ENCODE peak calls at places on chromosomes 16 and 17, in six cellular contexts. K is mammary epithelial cell, E is SK-N-SH, Y is MM.1S, B is PC-9, G is HCT116. T is an unnamed sample.

GRCh38 chr17:38605230-38605851 is 411 bp downstream of the SRCIN1 start:
- DNase-seq in K (no peak), E (peak; percentile 90), Y (no peak), B (no peak), G (no peak), T (no peak)

GRCh38 chr17:47316316-47316715 is 7.4 kb upstream of the EFCAB13 start:
- DNase-seq in K (peak; percentile 74), E (no peak), Y (no peak), B (no peak), G (no peak), T (peak; percentile 34)

GRCh38 chr17:60231234-60231633 is 81.5 kb downstream of the CA4 start:
- DNase-seq in K (peak; percentile 9), E (peak; percentile 53), Y (peak; percentile 25), B (no peak), G (peak; percentile 10), T (peak; percentile 61)

GRCh38 chr17:16443390-16444257 is 28.3 kb downstream of the TRPV2 start:
- DNase-seq in K (no peak), E (no peak), Y (no peak), B (no peak), G (no peak), T (no peak)

GRCh38 chr17:36094232-36094631 is 4.3 kb upstream of the CCL3 start:
- DNase-seq in K (no peak), E (no peak), Y (no peak), B (no peak), G (no peak), T (no peak)

GRCh38 chr17:78133179-78133951 is 2.8 kb downstream of the TMC8 start:
- DNase-seq in K (no peak), E (no peak), Y (no peak), B (no peak), G (no peak), T (no peak)

GRCh38 chr16:56824335-56824734 is 40.7 kb upstream of the SLC12A3 start:
- DNase-seq in K (no peak), E (no peak), Y (peak; percentile 18), B (no peak), G (no peak), T (no peak)

GRCh38 chr17:5516060-5516792 is 29.9 kb downstream of the MIS12 start:
- DNase-seq in K (peak; percentile 90), E (no peak), Y (no peak), B (peak; percentile 64), G (peak; percentile 66), T (peak; percentile 87)

GRCh38 chr16:85553436-85554113 is 59.5 kb upstream of the GSE1 start:
- DNase-seq in K (peak; percentile 41), E (no peak), Y (peak; percentile 48), B (peak; percentile 68), G (peak; percentile 59), T (peak; percentile 50)

DNA sequence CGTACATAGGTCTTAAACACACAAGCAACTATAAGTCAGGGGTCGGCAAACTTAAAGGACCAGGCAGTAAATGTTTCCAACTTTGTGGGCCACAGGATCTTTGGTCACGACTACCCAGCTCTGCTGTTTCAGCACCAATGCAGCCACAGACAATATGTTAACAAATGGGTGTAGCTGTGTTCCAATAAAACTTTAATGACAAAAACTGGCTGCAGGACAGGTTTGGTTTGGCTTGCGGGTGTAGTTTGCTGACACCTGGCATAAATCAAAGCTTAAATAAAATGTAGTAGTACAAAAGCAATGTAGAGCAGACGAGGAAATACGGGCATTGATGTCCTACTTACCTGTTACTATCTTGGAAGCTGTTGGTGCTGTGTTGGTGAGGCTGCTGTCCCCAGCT is 84.7 kb downstream of the SLC5A11 start:
- DNase-seq in K (no peak), E (no peak), Y (no peak), B (no peak), G (no peak), T (no peak)
- TF ChIP-seq CTCF in K (no peak), E (no peak), Y (no peak), B (no peak), G (no peak), T (no peak)

DNA sequence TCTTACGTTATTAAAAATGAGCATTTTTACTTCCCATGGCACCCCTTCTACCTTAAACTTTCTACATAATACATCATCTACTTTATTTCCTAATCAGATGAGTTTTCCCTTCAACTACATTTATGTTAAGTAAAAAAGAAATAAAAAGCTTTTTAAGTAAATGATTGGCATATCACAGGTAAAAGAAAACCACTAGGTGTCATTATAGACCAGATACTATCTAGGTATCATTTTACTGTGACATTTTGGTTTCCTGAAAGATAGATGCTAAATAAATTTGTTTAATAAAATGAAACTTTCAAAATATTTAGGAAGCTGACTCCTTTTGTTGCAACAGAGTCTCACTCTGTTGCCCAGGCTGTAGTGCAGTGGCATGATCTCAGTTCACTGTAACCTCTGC is 3.8 kb upstream of the CMTM1 start:
- DNase-seq in K (no peak), E (no peak), Y (no peak), B (no peak), G (no peak), T (no peak)
- H3K4me2 ChIP-seq in K (no peak overlapping the region), E (no peak overlapping the region), Y (no peak overlapping the region), B (no peak overlapping the region), G (no peak overlapping the region), T (no peak overlapping the region)

GRCh38 chr16:1071561-1072225 is 854 bp upstream of the SSTR5 start:
- DNase-seq in K (no peak), E (no peak), Y (no peak), B (no peak), G (no peak), T (no peak)

GRCh38 chr16:1072526-1073261 is at the start of gene SSTR5:
- DNase-seq in K (no peak), E (no peak), Y (no peak), B (no peak), G (no peak), T (no peak)

GRCh38 chr16:1070084-1070987 is 2.2 kb upstream of the SSTR5 start:
- DNase-seq in K (no peak), E (no peak), Y (no peak), B (no peak), G (no peak), T (no peak)

GRCh38 chr16:1069154-1069553 is 3.4 kb upstream of the SSTR5 start:
- DNase-seq in K (no peak), E (no peak), Y (no peak), B (no peak), G (no peak), T (no peak)

GRCh38 chr16:1071009-1071408 is 1.5 kb upstream of the SSTR5 start:
- DNase-seq in K (no peak), E (no peak), Y (no peak), B (no peak), G (no peak), T (no peak)
- H3K27me3 ChIP-seq in K (peaks cover 17% of the 10 kb centered on the region), E (peaks cover 90% of the 10 kb centered on the region), Y (peaks cover 58% of the 10 kb centered on the region), B (peaks cover 31% of the 10 kb centered on the region), G (no peaks in the 10 kb centered on the region), T (no peaks in the 10 kb centered on the region)

GRCh38 chr16:55323637-55324490 is at the start of gene IRX6:
- DNase-seq in K (peak; percentile 37), E (peak; percentile 89), Y (no peak), B (no peak), G (no peak), T (no peak)
- TF ChIP-seq CTCF in K (peak; percentile 37), E (peak; percentile 52), Y (no peak), B (no peak), G (no peak), T (peak; percentile 19)

DNA sequence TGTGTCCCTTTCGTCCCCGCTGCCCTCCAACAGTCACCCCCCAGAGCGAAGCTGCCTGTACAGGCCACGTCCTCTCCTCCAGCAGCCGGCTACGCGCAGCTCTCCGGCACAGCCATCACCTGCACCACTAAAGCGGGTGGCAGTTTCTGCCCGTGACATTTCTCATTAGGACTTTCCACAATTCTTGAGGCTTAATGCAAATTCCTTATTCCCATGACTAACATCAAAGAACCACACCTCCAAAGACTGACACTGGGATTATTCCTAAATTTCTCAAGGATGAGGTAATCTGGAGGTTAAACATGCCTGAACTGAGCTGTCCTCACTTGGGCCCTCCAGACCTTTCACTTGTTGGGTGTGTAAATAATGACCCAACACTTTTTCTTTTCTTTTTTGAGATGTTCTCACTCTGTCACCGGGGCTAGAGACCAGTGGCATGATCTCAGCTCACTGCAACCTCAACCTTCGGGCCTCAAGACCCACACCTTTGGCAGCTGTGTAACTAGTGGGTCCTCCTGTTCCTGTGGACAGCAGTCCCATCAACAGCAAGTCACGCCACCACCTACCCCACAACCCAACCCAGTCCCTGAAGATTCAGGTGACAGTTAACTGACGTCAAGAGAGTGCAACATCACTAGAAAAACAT is 11.7 kb downstream of the ANKRD11 start:
- DNase-seq in K (peak; percentile 96), E (no peak), Y (no peak), B (no peak), G (no peak), T (peak; percentile 60)
- H3K4me2 ChIP-seq in K (peak overlapping the region; percentile 79), E (peak overlapping the region; percentile 62), Y (no peak overlapping the region), B (peak overlapping the region; percentile 54), G (no peak overlapping the region), T (peak overlapping the region; percentile 50)

GRCh38 chr16:82625066-82625968 is 1.5 kb upstream of the CDH13 start:
- DNase-seq in K (no peak), E (no peak), Y (no peak), B (no peak), G (no peak), T (no peak)
- H3K27me3 ChIP-seq in K (no peaks in the 10 kb centered on the region), E (peaks cover 17% of the 10 kb centered on the region), Y (no peaks in the 10 kb centered on the region), B (peaks cover 42% of the 10 kb centered on the region), G (peaks cover 37% of the 10 kb centered on the region), T (peaks cover 4% of the 10 kb centered on the region)

DNA sequence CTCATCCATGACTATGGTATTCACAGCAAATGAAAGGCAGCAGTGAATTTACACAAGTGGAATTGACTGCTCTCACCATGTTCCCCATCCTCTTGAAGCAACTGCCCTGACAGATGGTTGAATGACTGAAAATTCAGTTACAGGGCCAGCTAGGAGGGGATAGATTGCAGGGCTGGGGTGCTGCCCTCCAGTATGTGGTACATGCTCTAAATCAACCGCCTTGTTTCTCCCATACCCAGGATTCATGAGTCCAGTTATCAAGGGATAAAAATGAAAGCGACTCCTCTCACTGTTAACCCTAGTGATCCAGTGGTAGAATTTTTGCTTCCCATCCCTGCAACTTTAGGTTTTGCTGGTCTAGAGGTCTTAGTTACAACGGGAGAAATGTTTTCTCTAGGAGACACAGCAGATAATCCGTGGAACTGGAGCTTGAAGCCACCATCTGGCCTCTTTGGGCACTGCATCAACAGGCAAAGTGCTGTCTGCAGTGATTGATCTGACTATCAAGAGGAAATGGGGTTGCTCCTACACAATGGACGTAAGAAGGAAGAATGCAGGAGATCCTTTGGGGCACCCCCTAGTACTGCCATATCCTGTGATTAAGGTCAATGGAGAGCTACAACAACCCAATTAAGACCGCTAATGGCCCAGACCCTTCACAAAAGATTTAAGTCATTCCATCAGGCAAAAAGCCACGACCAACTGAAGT is 32.0 kb downstream of the SCPEP1 start:
- DNase-seq in K (peak; percentile 30), E (peak; percentile 76), Y (peak; percentile 53), B (peak; percentile 28), G (peak; percentile 61), T (peak; percentile 78)
- TF ChIP-seq CTCF in K (peak; percentile 91), E (peak; percentile 76), Y (peak; percentile 79), B (peak; percentile 85), G (peak; percentile 48), T (peak; percentile 88)

DNA sequence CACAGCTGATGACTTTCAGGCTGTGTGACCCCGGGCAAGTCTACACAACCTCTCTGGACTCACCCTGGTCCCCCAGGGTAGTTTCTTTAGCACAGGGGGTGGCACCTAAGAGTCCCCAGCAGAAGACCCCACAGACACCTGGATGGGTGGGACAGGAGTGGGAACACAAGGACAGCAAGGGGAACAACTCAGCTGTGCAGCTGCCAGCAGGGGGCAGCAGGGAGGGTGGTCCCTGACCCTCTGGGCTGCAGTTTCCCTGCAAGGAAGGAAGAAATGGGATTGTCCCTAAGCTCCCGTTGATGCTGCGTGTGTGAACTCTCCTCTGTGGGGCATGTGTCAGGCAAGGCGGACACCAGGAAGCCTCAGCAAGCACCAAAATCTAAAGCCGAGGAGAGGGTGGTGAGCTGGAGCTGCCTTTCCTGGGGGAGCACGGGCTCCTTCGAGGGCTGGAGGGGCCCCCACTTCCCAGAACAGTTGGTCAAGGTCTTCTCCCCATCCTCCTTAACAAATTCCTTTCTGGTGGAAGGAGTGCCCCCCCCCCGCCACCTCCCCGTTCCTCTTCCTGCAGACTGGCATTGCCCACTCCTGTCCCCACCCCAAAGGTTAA is 24.1 kb upstream of the CDH5 start:
- DNase-seq in K (no peak), E (peak; percentile 72), Y (no peak), B (peak; percentile 35), G (no peak), T (peak; percentile 30)
- H3K4me2 ChIP-seq in K (no peak overlapping the region), E (no peak overlapping the region), Y (no peak overlapping the region), B (no peak overlapping the region), G (no peak overlapping the region), T (no peak overlapping the region)

T was measured in PC-3.